ENCODE peak calls at places on chromosome 5, in four cellular contexts. S, Z, R and G are unnamed samples.

GRCh38 chr5:155049569-155050383 is 36.2 kb downstream of the KIF4B start:
- DNase-seq in S (no peak), Z (no peak), R (no peak), G (no peak)

GRCh38 chr5:1371602-1372342 is 26.9 kb upstream of the CLPTM1L start:
- DNase-seq in S (no peak), Z (no peak), R (no peak), G (no peak)

GRCh38 chr5:115262066-115262404 is 642 bp downstream of the PGGT1B start:
- DNase-seq in S (no peak), Z (no peak), R (no peak), G (no peak)

GRCh38 chr5:173512637-173513435 is 103.6 kb downstream of the BOD1 start:
- DNase-seq in S (no peak), Z (no peak), R (no peak), G (no peak)

GRCh38 chr5:180093651-180094382 is 22.3 kb upstream of the RNF130 start:
- DNase-seq in S (no peak), Z (peak; percentile 35), R (peak; percentile 35), G (no peak)

GRCh38 chr5:79074641-79075040 is 5.1 kb downstream of the BHMT2 start:
- DNase-seq in S (no peak), Z (no peak), R (no peak), G (no peak)

GRCh38 chr5:141637266-141637692 is 482 bp downstream of the RELL2 start:
- DNase-seq in S (peak; percentile 37), Z (no peak), R (no peak), G (no peak)

GRCh38 chr5:180990086-180990888 is 1.6 kb downstream of the BTNL3 start:
- DNase-seq in S (no peak), Z (no peak), R (no peak), G (no peak)

GRCh38 chr5:107618233-107618632 is 52.5 kb downstream of the EFNA5 start:
- DNase-seq in S (no peak), Z (no peak), R (no peak), G (no peak)

GRCh38 chr5:759111-759741 is 25.3 kb downstream of the ZDHHC11B start:
- DNase-seq in S (peak; percentile 90), Z (peak; percentile 36), R (peak; percentile 90), G (no peak)

GRCh38 chr5:113608113-113608551 is 94.6 kb downstream of the YTHDC2 start:
- DNase-seq in S (no peak), Z (no peak), R (no peak), G (no peak)

GRCh38 chr5:119445544-119445943 is 6.8 kb upstream of the HSD17B4 start:
- DNase-seq in S (no peak), Z (no peak), R (no peak), G (no peak)

GRCh38 chr5:114185274-114185673 is 176.6 kb upstream of the KCNN2 start:
- DNase-seq in S (no peak), Z (no peak), R (peak; percentile 61), G (peak; percentile 47)

GRCh38 chr5:8829322-8830029 is 716.4 kb downstream of the SEMA5A start:
- DNase-seq in S (no peak), Z (no peak), R (no peak), G (no peak)

GRCh38 chr5:140351609-140352334 is 5.4 kb upstream of the HBEGF start:
- DNase-seq in S (no peak), Z (no peak), R (peak; percentile 62), G (no peak)

GRCh38 chr5:172766287-172767104 is 4.5 kb downstream of the DUSP1 start:
- DNase-seq in S (peak; percentile 87), Z (peak; percentile 90), R (peak; percentile 84), G (peak; percentile 82)

GRCh38 chr5:126961702-126962101 is 68.7 kb downstream of the MARCHF3 start:
- DNase-seq in S (no peak), Z (no peak), R (no peak), G (no peak)

GRCh38 chr5:78591227-78591626 is 57.3 kb downstream of the LHFPL2 start:
- DNase-seq in S (no peak), Z (no peak), R (no peak), G (no peak)

GRCh38 chr5:111077678-111078077 is 6.2 kb downstream of the TSLP start:
- DNase-seq in S (no peak), Z (no peak), R (no peak), G (no peak)

GRCh38 chr5:14440598-14441401 is 140.8 kb upstream of the OTULINL start:
- DNase-seq in S (no peak), Z (peak; percentile 63), R (peak; percentile 70), G (no peak)

GRCh38 chr5:67193479-67193878 is 3.1 kb downstream of the CD180 start:
- DNase-seq in S (no peak), Z (no peak), R (no peak), G (no peak)

GRCh38 chr5:61397937-61398336 is 65.9 kb downstream of the ZSWIM6 start:
- DNase-seq in S (no peak), Z (no peak), R (no peak), G (no peak)

GRCh38 chr5:93186031-93186682 is 394.9 kb downstream of the NR2F1-AS1 start:
- DNase-seq in S (no peak), Z (no peak), R (no peak), G (no peak)

GRCh38 chr5:40570408-40571129 is 109.1 kb upstream of the PTGER4 start:
- DNase-seq in S (no peak), Z (no peak), R (no peak), G (no peak)

GRCh38 chr5:141623197-141623596 is 4.4 kb upstream of the DIAPH1 start:
- DNase-seq in S (no peak), Z (no peak), R (no peak), G (no peak)

GRCh38 chr5:78574731-78575161 is 73.8 kb downstream of the LHFPL2 start:
- DNase-seq in S (no peak), Z (no peak), R (no peak), G (no peak)

GRCh38 chr5:139859013-139859412 is 63.4 kb downstream of the PSD2 start:
- DNase-seq in S (no peak), Z (no peak), R (no peak), G (no peak)

GRCh38 chr5:171162602-171163001 is 146.4 kb upstream of the TLX3 start:
- DNase-seq in S (no peak), Z (no peak), R (no peak), G (no peak)

GRCh38 chr5:15806613-15807012 is 306.6 kb downstream of the FBXL7 start:
- DNase-seq in S (no peak), Z (no peak), R (no peak), G (no peak)

GRCh38 chr5:42991477-42992034 is 48.6 kb downstream of the ANXA2R start:
- DNase-seq in S (no peak), Z (no peak), R (peak; percentile 21), G (peak; percentile 46)

GRCh38 chr5:6176294-6176693 is 202.1 kb downstream of the MED10 start:
- DNase-seq in S (no peak), Z (no peak), R (no peak), G (no peak)

GRCh38 chr5:90802695-90803317 is 244.2 kb downstream of the ADGRV1 start:
- DNase-seq in S (peak; percentile 31), Z (no peak), R (no peak), G (no peak)

GRCh38 chr5:44808435-44809214 is at the start of gene MRPS30:
- DNase-seq in S (peak; percentile 91), Z (peak; percentile 96), R (peak; percentile 93), G (peak; percentile 86)

GRCh38 chr5:150309101-150309897 is 6.6 kb upstream of the ARSI start:
- DNase-seq in S (no peak), Z (no peak), R (no peak), G (no peak)

GRCh38 chr5:176530983-176531901 is 6.0 kb downstream of the RNF44 start:
- DNase-seq in S (no peak), Z (no peak), R (no peak), G (no peak)

GRCh38 chr5:176531902-176532493 is 5.2 kb downstream of the RNF44 start:
- DNase-seq in S (no peak), Z (no peak), R (no peak), G (no peak)

GRCh38 chr5:176533894-176534611 is 3.1 kb downstream of the RNF44 start:
- DNase-seq in S (peak; percentile 49), Z (peak; percentile 68), R (no peak), G (peak; percentile 91)

GRCh38 chr5:176533390-176533789 is 3.8 kb downstream of the RNF44 start:
- DNase-seq in S (no peak), Z (no peak), R (peak; percentile 66), G (no peak)

GRCh38 chr5:176532795-176533194 is 4.4 kb downstream of the RNF44 start:
- DNase-seq in S (no peak), Z (no peak), R (no peak), G (no peak)
- TF ChIP-seq POLR2A in S (no peak), Z (no peak), R (no peak), G (no peak)

GRCh38 chr5:50966986-50967385 is 300.5 kb downstream of the PARP8 start:
- DNase-seq in S (no peak), Z (no peak), R (no peak), G (no peak)

GRCh38 chr5:50969207-50970145 is 303.0 kb downstream of the PARP8 start:
- DNase-seq in S (no peak), Z (no peak), R (no peak), G (no peak)

GRCh38 chr5:50967388-50968039 is 301.1 kb downstream of the PARP8 start:
- DNase-seq in S (peak; percentile 61), Z (no peak), R (peak; percentile 32), G (no peak)

GRCh38 chr5:50965621-50966362 is 299.4 kb downstream of the PARP8 start:
- DNase-seq in S (no peak), Z (no peak), R (no peak), G (no peak)

GRCh38 chr5:50968296-50969206 is 302.1 kb downstream of the PARP8 start:
- DNase-seq in S (no peak), Z (no peak), R (no peak), G (no peak)
- H3K4me3 ChIP-seq in S (peak overlapping the region; percentile 60), Z (peak overlapping the region; percentile 55), R (peak overlapping the region; percentile 20), G (peak overlapping the region; percentile 15)

DNA sequence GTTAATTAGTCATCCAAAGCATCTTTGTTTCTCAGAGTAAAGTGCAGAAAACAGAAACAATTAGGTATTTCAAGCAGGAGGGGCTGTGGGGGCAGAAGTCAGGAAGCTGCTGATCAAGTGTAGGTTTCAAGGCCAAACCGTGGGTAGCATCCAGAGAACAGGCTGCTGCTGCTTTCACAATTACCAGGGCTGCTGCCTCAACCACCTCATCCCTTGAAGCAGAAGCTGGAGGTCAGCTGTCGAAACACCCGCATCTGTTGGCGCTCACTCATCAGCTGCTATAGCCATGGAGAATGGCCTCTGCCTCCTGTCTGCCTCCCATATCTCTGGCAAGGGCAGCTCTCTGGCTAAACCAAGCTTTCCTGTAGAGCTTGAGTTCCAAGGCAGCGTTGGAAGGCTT is 122.9 kb upstream of the OSMR start:
- DNase-seq in S (no peak), Z (peak; percentile 21), R (no peak), G (no peak)
- H3K27ac ChIP-seq in S (no peak overlapping the region), Z (no peak overlapping the region), R (no peak overlapping the region), G (no peak overlapping the region)

DNA sequence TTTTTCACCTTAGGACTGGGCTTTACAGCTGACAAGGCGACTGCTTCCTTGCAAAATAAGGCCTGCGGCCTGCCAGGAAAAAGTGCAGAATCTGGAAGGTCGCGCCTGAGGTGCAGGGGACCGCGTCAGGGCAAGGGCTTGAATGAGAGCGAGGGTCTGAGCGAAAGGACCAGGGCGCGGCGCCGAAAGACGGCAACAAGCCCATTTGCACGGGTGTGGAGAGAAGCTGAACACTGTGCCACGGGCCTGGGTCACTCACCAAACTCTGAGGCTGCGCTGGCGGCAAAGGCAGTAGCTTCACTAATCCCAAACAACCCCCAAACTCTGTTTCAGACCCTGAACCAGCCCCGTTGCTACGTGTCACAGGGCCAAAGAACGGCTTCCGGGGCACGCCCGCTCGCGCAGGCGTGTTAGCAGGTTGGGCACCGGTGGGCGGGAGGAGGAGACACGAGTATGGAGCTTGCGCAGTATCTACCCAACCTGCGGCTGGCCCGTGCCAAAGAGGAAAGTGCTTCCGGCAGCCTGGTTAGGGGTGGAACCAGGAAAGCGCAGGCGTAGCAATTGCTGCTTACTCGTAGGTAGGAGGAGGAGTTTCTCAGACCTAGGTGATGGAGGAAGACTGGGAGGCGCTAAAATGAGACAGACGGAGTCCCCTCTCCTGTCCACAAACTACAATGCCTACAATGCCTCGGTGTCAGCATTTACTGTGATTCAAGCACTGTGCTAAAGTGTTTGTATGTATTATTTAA is at the start of the genes KCTD16 and YIPF5:
- DNase-seq in S (peak; percentile 97), Z (peak; percentile 96), R (peak; percentile 95), G (peak; percentile 97)
- TF ChIP-seq POLR2A in S (no peak), Z (peak; percentile 43), R (no peak), G (peak; percentile 59)